ENCODE peak calls at places on chromosomes 1 and 21, in six cellular contexts. H is HepG2, O is K562, A is GM12878, P is GM12891, G is H1. J is an unnamed sample.

GRCh38 chr1:47756411-47756810 is 240.8 kb downstream of the TRABD2B start:
- DNase-seq in A (no peak), O (no peak), G (no peak), H (no peak), P (no peak), J (no peak)

GRCh38 chr1:85321237-85321964 is 45.0 kb upstream of the BCL10 start:
- DNase-seq in O (no peak), P (no peak), H (no peak), A (no peak), G (no peak), J (no peak)

GRCh38 chr1:110208916-110209650 is 1.0 kb upstream of the KCNC4 start:
- DNase-seq in O (no peak), P (no peak), H (no peak), A (no peak), G (no peak), J (no peak)

GRCh38 chr1:182897696-182898095 is 55.3 kb downstream of the SHCBP1L start:
- DNase-seq in O (no peak), A (no peak), H (no peak), P (no peak), G (no peak), J (no peak)

GRCh38 chr1:159421821-159422220 is 10.2 kb upstream of the OR10J4 start:
- DNase-seq in G (no peak), P (no peak), A (no peak), O (no peak), H (no peak), J (no peak)

GRCh38 chr1:112957133-112957812 is 1.3 kb upstream of the SLC16A1 start:
- DNase-seq in O (no peak), G (peak), H (peak), P (peak), A (peak), J (peak)

GRCh38 chr1:76288758-76289483 is 214.4 kb downstream of the ST6GALNAC3 start:
- DNase-seq in A (no peak), G (no peak), H (no peak), O (no peak), P (no peak), J (no peak)

GRCh38 chr1:197920345-197921117 is 3.4 kb downstream of the LHX9 start:
- DNase-seq in A (no peak), P (no peak), G (no peak), H (no peak), O (no peak), J (no peak)

GRCh38 chr1:53393325-53393792 is 65.5 kb upstream of the LRP8 start:
- DNase-seq in O (peak), A (no peak), P (peak), G (peak), H (peak), J (peak)

GRCh38 chr21:27693376-27693775 is 726.5 kb upstream of the ADAMTS5 start:
- DNase-seq in A (no peak), P (no peak), H (no peak), O (no peak), G (no peak), J (no peak)

GRCh38 chr1:200180821-200181220 is 153.3 kb downstream of the NR5A2 start:
- DNase-seq in A (no peak), G (no peak), H (no peak), P (no peak), O (no peak), J (no peak)

GRCh38 chr21:38982804-38983203 is 177.1 kb downstream of the ETS2 start:
- DNase-seq in H (no peak), G (no peak), P (no peak), O (no peak), A (no peak), J (no peak)

GRCh38 chr21:38286739-38287426 is 30.1 kb downstream of the KCNJ15 start:
- DNase-seq in A (no peak), G (no peak), O (no peak), H (no peak), P (no peak), J (no peak)

GRCh38 chr1:71196685-71197084 is 115.8 kb upstream of the ZRANB2 start:
- DNase-seq in P (no peak), O (no peak), A (no peak), H (no peak), G (no peak), J (no peak)

GRCh38 chr1:33846861-33847260 is 17.0 kb upstream of the HMGB4 start:
- DNase-seq in H (no peak), A (no peak), G (no peak), P (no peak), O (no peak), J (no peak)

GRCh38 chr1:160795951-160796383 is at the start of gene LY9:
- DNase-seq in P (peak), H (no peak), O (no peak), A (peak), G (no peak), J (no peak)

GRCh38 chr1:163069142-163069541 is at the start of gene RGS4:
- DNase-seq in H (peak), G (peak), P (no peak), A (no peak), O (peak), J (no peak)

GRCh38 chr21:27804515-27804914 is 837.6 kb upstream of the ADAMTS5 start:
- DNase-seq in P (no peak), G (no peak), A (no peak), O (no peak), H (no peak), J (no peak)

GRCh38 chr21:36699546-36700294 is 805 bp downstream of the SIM2 start:
- DNase-seq in O (no peak), G (no peak), P (peak), H (no peak), A (no peak), J (peak)

GRCh38 chr1:39720094-39720999 is 18.3 kb upstream of the PPIE start:
- DNase-seq in P (no peak), G (no peak), A (no peak), O (peak), H (peak), J (no peak)

GRCh38 chr1:232587141-232588008 is 42.6 kb downstream of the SIPA1L2 start:
- DNase-seq in O (no peak), G (no peak), A (no peak), H (no peak), P (no peak), J (no peak)

GRCh38 chr1:45883633-45884032 is 80.2 kb downstream of the MAST2 start:
- DNase-seq in A (no peak), P (no peak), O (no peak), H (no peak), G (no peak), J (no peak)

GRCh38 chr1:114328505-114328904 is 174.8 kb upstream of the SYT6 start:
- DNase-seq in H (no peak), O (no peak), G (no peak), P (no peak), A (no peak), J (no peak)

GRCh38 chr1:89519779-89520358 is 4.8 kb upstream of the LRRC8B start:
- DNase-seq in P (peak), G (no peak), H (peak), A (no peak), O (peak), J (peak)

GRCh38 chr1:21910528-21911204 is 26.4 kb downstream of the HSPG2 start:
- DNase-seq in O (no peak), A (no peak), P (no peak), G (no peak), H (no peak), J (no peak)

GRCh38 chr1:221839321-221839720 is 97.4 kb upstream of the DUSP10 start:
- DNase-seq in A (peak), H (no peak), G (no peak), O (no peak), P (no peak), J (no peak)

GRCh38 chr21:42471716-42472330 is 24.2 kb downstream of the RSPH1 start:
- DNase-seq in A (no peak), G (no peak), P (no peak), O (no peak), H (no peak), J (no peak)

DNA sequence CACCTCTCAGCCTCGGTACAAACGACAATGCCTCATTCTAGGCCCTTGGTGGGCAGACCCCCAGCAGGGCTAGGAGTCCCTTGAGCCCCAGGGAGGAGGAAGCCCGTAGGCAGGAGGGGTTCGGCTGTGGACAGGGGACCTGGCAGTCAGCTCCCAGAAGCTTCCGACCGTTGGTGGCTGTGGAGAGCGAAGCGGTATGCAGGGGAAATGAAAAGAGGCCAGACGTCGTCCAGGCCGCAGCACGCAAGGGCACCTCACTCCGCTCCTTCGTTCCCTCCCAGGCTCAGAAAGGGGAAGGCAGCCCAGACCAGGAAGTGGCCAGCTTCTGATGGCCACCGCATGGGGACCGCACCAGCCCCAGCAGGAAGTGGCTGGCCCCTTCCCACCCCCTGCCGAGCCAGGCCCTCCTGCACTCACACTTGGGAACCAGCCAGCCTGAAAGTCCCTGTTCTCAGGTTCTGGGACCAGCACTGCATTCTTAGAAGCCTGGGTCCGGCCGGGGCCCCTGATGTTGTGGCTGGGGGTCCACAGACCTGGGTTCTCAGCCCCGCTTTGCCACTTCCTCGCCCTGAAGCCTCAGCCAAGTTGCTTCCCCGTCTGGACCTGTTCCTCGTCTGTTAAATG is 103.9 kb upstream of the RUNX3 start:
- DNase-seq in O (no peak), H (no peak), G (no peak), A (no peak), P (no peak), J (peak)
- TF ChIP-seq POLR2AphosphoS5 in O (no peak), H (no peak), G (no peak), A (peak), P (peak), J (peak)

GRCh38 chr1:3515774-3516480 is 61.5 kb downstream of the ARHGEF16 start:
- DNase-seq in O (no peak), H (no peak), G (no peak), A (no peak), P (no peak), J (no peak)
- TF ChIP-seq POLR2A in O (no peak), H (no peak), G (no peak), A (no peak), P (no peak), J (no peak)

DNA sequence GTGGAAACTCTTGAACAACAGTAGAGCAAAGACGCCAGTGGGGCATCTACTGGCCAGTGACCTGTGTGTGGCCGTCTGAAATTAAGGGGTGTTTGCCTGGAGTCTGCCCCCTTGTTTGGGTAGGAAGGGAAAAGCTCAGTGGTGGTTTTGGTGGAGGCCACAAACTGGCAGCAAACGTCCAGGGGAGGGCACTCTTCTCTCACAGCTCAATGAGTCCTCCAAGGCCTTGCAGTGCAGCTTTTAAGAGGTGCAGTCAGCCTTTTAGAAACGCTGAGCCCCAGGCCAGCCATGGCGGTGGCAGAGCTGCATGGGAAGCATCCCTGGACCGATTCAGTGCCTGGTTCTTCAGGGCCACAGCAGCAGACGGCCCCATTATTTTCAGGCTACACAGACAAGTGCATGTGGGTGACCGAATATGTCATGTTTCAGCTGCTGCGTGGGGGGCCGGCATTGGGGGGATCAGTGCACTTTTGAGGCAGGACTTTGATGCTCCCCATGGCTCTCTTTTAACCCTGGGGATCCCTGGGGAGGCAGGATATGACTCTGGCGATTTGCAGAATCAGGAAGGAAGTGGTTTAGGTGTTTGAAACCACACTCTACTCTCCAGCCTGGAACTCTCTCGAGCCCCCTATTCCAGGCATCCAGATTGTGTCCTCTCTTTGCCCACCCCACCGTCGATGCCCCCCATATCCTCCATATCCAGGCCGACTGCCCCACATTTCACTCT is 414.0 kb downstream of the PRDM2 start:
- DNase-seq in A (no peak), O (peak), P (no peak), H (no peak), G (peak), J (no peak)
- TF ChIP-seq TAF1 in A (no peak), O (no peak), P (no peak), H (no peak), G (no peak), J (no peak)

DNA sequence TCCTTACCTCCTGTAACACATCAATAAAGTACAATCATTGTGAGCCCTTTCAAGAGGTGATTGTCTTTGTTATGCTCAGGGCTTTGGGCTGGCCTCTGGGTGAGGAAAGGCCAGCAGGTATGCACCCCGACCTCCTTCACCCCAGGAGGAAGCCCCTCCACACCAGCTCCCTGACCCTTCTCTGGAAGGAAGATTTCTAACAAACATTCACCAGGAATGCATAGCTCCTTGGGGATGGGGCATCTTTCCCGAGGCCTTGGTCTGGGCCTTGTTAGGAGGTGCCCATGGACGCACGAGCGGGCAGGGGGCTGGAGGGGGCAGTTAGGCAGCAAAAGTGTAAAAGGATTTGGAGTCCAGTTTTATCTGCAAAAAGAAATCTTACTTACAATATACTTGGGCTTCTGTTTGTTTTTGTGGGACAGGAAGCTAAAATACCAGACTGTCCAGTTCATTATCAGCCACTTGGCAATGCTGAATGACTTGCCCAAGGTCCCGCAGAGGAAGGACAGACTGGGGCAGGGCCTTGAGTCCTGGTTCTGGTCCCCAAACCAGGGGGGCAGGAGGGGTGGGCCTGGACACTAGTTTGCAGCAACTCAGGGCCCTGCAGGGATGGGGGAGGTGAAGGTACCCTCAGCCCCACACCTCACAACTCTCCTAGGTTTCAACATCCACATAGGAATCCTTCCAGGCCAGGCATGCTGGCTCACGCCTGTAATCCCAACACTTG is 10.1 kb downstream of the ZC3H12A start:
- DNase-seq in P (no peak), O (no peak), H (no peak), G (no peak), A (no peak), J (no peak)
- TF ChIP-seq POLR2AphosphoS5 in P (peak), O (no peak), H (no peak), G (no peak), A (no peak), J (peak)

DNA sequence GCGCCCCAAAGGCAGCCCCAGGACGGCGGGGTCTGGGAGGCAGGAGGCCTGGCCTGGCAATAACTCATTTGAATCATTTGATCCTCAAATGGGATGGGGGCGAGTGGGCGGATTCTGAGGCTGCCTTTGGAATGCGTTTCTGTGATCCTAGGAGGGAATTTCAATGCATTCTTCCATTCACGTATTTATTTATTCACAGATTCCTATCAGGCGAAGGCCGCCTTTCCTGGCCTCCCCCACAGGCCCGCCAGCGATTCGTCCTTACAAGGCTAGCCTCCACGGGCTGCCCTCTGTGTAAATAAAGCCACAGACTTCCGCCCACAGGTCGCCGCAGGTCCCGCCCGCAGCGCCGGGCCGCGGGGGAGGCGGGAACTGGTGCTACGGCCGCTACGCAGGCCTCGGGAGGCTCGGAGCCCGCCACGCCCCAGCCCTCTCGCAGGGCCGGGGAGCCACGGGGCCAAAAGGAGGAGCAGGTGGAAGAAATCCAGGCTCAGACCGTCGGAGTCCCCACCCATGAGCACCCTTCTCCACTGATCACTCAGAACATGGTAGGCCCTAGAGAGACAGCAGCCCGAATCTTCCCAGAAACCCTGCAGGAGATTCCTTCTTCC is 31.3 kb upstream of the JUN start:
- DNase-seq in O (peak), G (peak), H (peak), P (peak), A (peak), J (peak)
- TF ChIP-seq POLR2A in O (no peak), G (peak), H (no peak), P (no peak), A (peak), J (peak)

GRCh38 chr1:115409853-115410150 is 71.8 kb upstream of the NGF start:
- DNase-seq in A (no peak), H (no peak), P (no peak), O (no peak), G (no peak), J (no peak)

GRCh38 chr1:115412733-115413132 is 74.7 kb upstream of the NGF start:
- DNase-seq in O (no peak), H (no peak), A (no peak), G (no peak), P (no peak), J (no peak)

GRCh38 chr1:115413208-115413607 is 75.2 kb upstream of the NGF start:
- DNase-seq in G (no peak), O (no peak), P (no peak), A (no peak), H (no peak), J (no peak)

GRCh38 chr1:115412286-115412685 is 74.2 kb upstream of the NGF start:
- DNase-seq in A (no peak), H (no peak), G (no peak), P (no peak), O (no peak), J (no peak)

DNA sequence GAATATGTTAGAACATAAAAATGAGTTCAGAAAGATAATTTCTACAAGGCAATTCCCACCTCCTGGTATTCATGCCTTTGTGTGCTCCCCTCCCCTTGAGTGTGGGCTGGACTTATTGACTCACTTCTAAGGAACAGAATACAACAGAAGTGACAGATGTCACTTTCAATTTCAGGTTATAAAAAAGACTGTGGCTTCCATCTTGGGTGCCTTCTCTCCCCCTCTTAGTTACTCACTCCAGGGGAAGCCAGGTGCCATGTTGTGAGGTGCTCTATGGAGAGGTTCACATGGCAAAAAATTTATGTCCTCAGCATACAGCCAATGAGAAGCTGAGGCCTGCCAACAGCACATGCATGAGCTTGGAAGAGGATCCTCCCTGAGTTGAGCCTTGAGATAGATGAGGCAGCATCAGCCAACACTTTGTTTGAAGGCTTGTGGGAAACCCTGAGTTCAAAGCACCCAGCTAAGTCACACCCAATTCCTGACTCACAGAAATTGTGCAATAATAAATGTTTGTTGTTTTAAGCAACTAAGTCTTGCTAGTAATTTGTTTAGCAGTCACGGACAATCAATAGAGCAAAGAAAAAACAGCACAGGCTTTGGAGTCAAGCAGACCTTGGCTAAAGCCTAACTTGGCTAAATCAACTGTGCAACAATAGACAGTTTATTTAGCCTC is 73.5 kb upstream of the NGF start:
- DNase-seq in O (no peak), H (no peak), A (no peak), G (no peak), P (no peak), J (no peak)
- TF ChIP-seq TAF1 in O (no peak), H (no peak), A (no peak), G (no peak), P (no peak), J (no peak)